ENCODE peak calls at places on chromosomes 11 and 22, in eight cellular contexts. R is CD8-positive, alpha-beta T cell; O is GM13976; F is body of pancreas; U is retinal pigment epithelial cell; S is psoas muscle; Y is activated CD8-positive, alpha-beta T cell treated with anti-CD3 and anti-CD28 coated beads for 36 hours; Z is colonic mucosa. X is an unnamed sample.

GRCh38 chr11:71286701-71287643 is 34.6 kb upstream of the SHANK2 start:
- DNase-seq in R (no peak), O (no peak), F (peak), U (no peak), S (no peak), Y (no peak), Z (peak), X (no peak)

GRCh38 chr22:48331266-48331665 is 1496.4 kb downstream of the BRD1 start:
- DNase-seq in R (no peak), O (no peak), F (no peak), U (no peak), S (no peak), Y (no peak), Z (no peak), X (no peak)

GRCh38 chr11:63616953-63617352 is 2.7 kb upstream of the PLAAT3 start:
- DNase-seq in R (no peak), O (no peak), F (no peak), U (no peak), S (no peak), Y (no peak), Z (no peak), X (no peak)

GRCh38 chr11:119599864-119600593 is 129.0 kb downstream of the NECTIN1 start:
- DNase-seq in R (no peak), O (no peak), F (no peak), U (no peak), S (no peak), Y (no peak), Z (no peak), X (no peak)

GRCh38 chr11:24678956-24679355 is 182.1 kb downstream of the LUZP2 start:
- DNase-seq in R (no peak), O (no peak), F (no peak), U (no peak), S (no peak), Y (no peak), Z (no peak), X (no peak)

GRCh38 chr22:29314537-29315285 is 786 bp downstream of the RASL10A start:
- DNase-seq in R (no peak), O (no peak), F (no peak), U (no peak), S (peak), Y (no peak), Z (peak), X (no peak)

GRCh38 chr22:46588279-46589140 is 31.7 kb upstream of the GRAMD4 start:
- DNase-seq in R (no peak), O (no peak), F (no peak), U (no peak), S (peak), Y (no peak), Z (no peak), X (no peak)

GRCh38 chr11:118180300-118180703 is 3.9 kb upstream of the SCN2B start:
- DNase-seq in R (no peak), O (no peak), F (peak), U (peak), S (peak), Y (peak), Z (no peak), X (no peak)

GRCh38 chr11:5196731-5197130 is 3.8 kb downstream of the OR51V1 start:
- DNase-seq in R (no peak), O (no peak), F (no peak), U (no peak), S (no peak), Y (no peak), Z (no peak), X (no peak)

GRCh38 chr11:120810251-120810650 is 213.7 kb upstream of the TBCEL start:
- DNase-seq in R (no peak), O (no peak), F (no peak), U (no peak), S (no peak), Y (no peak), Z (no peak), X (no peak)

GRCh38 chr11:84990141-84990540 is 637.0 kb downstream of the DLG2 start:
- DNase-seq in R (no peak), O (no peak), F (no peak), U (peak), S (no peak), Y (no peak), Z (no peak), X (no peak)

GRCh38 chr11:84993386-84993785 is 633.8 kb downstream of the DLG2 start:
- DNase-seq in R (no peak), O (no peak), F (no peak), U (no peak), S (no peak), Y (peak), Z (peak), X (no peak)
- TF ChIP-seq CTCF in R (no peak), O (no peak), F (no peak), U (peak), S (no peak), Y (no peak), Z (no peak), X (no peak)

DNA sequence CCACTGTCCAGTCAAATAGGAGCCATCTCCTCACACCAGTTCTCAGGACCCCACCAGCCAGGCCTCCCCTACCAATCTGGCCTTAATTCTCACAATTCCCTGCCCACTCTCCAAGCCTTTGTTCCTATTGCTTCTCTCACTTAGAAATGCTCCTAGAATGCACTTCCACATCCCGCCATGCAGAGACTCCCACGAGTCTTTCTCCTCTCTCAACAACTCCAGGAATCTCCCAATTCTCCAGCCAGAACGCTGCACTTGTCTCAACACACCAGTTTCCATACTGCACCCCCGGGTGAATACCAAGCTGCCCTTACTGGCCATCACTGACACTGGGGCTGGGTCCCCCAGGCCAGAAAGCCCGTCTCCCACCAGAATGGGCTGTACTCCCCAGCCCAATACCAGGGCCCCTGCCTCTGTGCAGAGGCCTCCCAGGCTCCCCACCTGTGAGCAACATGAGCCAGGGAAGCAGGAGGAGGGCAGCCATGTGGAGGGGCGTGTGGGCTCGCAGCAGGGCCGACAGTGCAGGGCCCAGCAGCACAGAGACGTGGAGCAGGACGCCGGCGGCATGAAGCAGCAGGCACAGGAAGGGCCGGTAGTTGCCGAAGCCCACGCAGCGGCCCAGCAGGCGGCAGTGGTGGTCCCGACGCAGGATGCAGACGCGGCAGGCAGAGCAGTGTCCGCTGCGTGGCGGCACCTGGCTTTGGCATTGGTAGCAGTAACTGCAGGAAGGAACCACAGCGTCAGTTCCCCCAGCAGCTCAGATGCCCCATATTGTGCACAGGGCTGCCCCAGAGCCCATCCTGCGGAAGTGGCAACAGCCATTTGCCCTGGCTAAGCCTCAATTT is 2.4 kb downstream of the ZDHHC24 start:
- DNase-seq in R (peak), O (peak), F (peak), U (peak), S (peak), Y (peak), Z (peak), X (no peak)
- TF ChIP-seq CTCF in R (peak), O (peak), F (no peak), U (peak), S (peak), Y (peak), Z (no peak), X (peak)

DNA sequence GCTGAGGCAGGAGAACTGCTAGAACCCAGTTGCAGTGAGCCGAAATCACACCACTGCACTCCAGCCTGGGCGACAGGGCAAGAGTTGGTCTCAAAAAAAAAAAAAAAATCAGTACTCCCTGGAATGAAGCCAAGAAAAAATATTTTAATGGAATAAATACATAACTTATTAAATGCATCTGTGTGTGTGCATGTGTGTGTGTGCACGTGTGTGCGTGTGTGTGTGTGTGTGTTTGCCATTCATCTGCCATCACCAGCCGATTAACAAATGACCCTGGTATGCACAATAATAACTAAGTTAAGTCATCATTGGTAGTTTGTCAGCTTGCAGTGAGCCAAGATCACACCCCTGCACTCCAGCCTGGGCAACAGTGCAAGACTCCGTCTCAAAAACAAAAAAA is 35.0 kb upstream of the SCGB1A1 start:
- DNase-seq in R (no peak), O (no peak), F (peak), U (no peak), S (no peak), Y (no peak), Z (no peak), X (no peak)
- TF ChIP-seq CTCF in R (no peak), O (no peak), F (no peak), U (no peak), S (no peak), Y (no peak), Z (no peak), X (no peak)

DNA sequence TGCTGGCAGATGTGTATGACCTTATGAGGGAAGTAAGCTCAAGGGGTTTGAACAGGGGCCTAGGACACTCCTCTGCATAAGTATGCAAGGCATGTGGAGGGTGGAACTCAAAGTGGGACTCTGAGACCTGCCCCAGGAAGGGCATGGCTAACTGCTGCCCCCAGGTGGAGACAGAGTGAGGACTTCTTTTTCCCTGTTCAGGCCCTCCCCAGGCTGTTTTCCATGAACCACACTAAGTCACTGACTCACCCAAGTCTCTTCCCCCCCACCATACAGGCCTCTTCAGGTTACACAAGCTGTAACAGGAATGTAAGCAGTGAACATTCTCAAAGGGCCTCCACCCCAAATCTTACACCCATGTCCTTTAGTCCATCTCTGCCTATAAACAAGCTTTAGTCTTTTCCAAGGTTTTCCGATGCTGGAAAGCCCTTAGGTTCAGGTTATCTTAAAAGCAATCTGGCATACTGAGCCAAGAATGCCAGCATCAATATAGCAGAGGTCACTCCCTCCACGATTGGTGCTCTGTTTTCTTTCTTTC is 13.1 kb downstream of the EEF1G start:
- DNase-seq in R (peak), O (no peak), F (peak), U (peak), S (peak), Y (peak), Z (peak), X (peak)
- TF ChIP-seq CTCF in R (peak), O (peak), F (peak), U (peak), S (peak), Y (peak), Z (peak), X (peak)

DNA sequence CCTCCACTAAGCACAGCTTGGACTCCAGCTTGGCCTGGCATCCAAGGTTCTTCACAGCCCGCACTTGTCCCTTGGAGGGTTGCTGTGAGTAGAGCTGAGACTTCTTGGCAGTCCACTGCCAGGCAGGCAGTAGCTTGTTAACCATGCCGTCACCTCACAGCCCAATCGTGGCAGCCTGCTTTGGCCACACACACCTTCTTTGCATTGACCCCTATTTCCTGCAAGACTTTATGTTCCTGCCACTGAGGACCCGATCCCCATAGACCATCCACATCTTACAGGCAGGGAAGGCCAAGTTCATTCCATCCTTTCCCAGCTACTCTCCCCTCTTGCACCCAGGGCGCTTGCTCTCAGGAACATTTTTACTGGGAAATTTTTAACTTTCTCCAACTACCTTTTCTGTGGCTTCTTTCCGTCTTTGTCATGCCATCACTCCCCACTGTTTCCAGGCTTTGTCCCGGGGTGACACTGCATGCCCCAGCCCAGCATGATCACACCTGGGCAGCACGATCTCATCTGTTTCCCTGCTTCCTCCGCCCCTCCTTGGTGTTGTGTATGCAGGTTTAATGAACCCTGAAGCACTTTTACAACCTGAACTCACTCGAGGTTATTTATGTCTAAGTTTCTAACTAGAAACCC is 2.6 kb upstream of the PYGM start:
- DNase-seq in R (no peak), O (peak), F (no peak), U (no peak), S (peak), Y (no peak), Z (no peak), X (no peak)
- TF ChIP-seq CTCF in R (no peak), O (no peak), F (no peak), U (no peak), S (no peak), Y (no peak), Z (no peak), X (no peak)

GRCh38 chr11:86749376-86749775 is 51.0 kb upstream of the PRSS23 start:
- DNase-seq in R (no peak), O (no peak), F (no peak), U (no peak), S (no peak), Y (no peak), Z (no peak), X (no peak)
- TF ChIP-seq CTCF in R (no peak), O (no peak), F (no peak), U (peak), S (no peak), Y (no peak), Z (no peak), X (no peak)

GRCh38 chr11:82225930-82226329 is 507.7 kb downstream of the FAM181B start:
- DNase-seq in R (no peak), O (no peak), F (no peak), U (no peak), S (no peak), Y (no peak), Z (no peak), X (no peak)
- TF ChIP-seq CTCF in R (no peak), O (no peak), F (no peak), U (no peak), S (no peak), Y (no peak), Z (no peak), X (no peak)

GRCh38 chr11:8676458-8676857 is 6.0 kb downstream of the TRIM66 start:
- DNase-seq in R (no peak), O (no peak), F (no peak), U (no peak), S (no peak), Y (no peak), Z (no peak), X (no peak)
- TF ChIP-seq CTCF in R (no peak), O (no peak), F (no peak), U (no peak), S (no peak), Y (no peak), Z (no peak), X (no peak)

GRCh38 chr22:41446639-41447434 is at the start of gene TOB2:
- DNase-seq in R (peak), O (peak), F (peak), U (peak), S (peak), Y (peak), Z (peak), X (peak)
- TF ChIP-seq CTCF in R (no peak), O (no peak), F (no peak), U (no peak), S (no peak), Y (no peak), Z (no peak), X (no peak)

GRCh38 chr22:23862103-23862502 is 4.4 kb downstream of the SLC2A11 start:
- DNase-seq in R (no peak), O (peak), F (peak), U (no peak), S (no peak), Y (peak), Z (no peak), X (no peak)

GRCh38 chr22:23858484-23858815 is 775 bp downstream of the SLC2A11 start:
- DNase-seq in R (no peak), O (no peak), F (no peak), U (no peak), S (no peak), Y (no peak), Z (no peak), X (no peak)

GRCh38 chr22:23859201-23859600 is 1.5 kb downstream of the SLC2A11 start:
- DNase-seq in R (no peak), O (no peak), F (peak), U (no peak), S (no peak), Y (no peak), Z (no peak), X (no peak)

GRCh38 chr22:23857606-23858483 is at the start of gene SLC2A11:
- DNase-seq in R (peak), O (peak), F (peak), U (peak), S (peak), Y (peak), Z (peak), X (peak)

GRCh38 chr22:23856721-23857605 is 712 bp upstream of the SLC2A11 start:
- DNase-seq in R (no peak), O (no peak), F (peak), U (no peak), S (peak), Y (peak), Z (peak), X (no peak)
- TF ChIP-seq CTCF in R (no peak), O (no peak), F (no peak), U (peak), S (no peak), Y (no peak), Z (no peak), X (no peak)

X was measured in CD14-positive monocyte.